ENCODE peak calls at places on chromosomes 4 and X, in four cellular contexts. N is dorsolateral prefrontal cortex; B is CD8-positive, alpha-beta T cell; V is fibroblast of lung. C is an unnamed sample.

GRCh38 chr4:140014284-140014683 is 139.7 kb downstream of the MAML3 start:
- DNase-seq in B (no peak), V (peak), N (no peak), C (no peak)

GRCh38 chr4:125314676-125315570 is at the start of gene FAT4:
- DNase-seq in B (peak), V (peak), N (peak), C (peak)

GRCh38 chr4:121072080-121072835 is at the start of gene NDNF:
- DNase-seq in V (peak), N (peak), B (no peak), C (no peak)

GRCh38 chr4:27702710-27703431 is 842.2 kb downstream of the STIM2 start:
- DNase-seq in N (no peak), B (no peak), V (peak), C (no peak)

GRCh38 chr4:2797545-2798305 is 4.8 kb downstream of the SH3BP2 start:
- DNase-seq in B (no peak), N (peak), V (no peak), C (no peak)

GRCh38 chr4:68570122-68570507 is 6.0 kb downstream of the UGT2B17 start:
- DNase-seq in N (no peak), B (no peak), V (no peak), C (no peak)

GRCh38 chr4:141127884-141128283 is 5.4 kb downstream of the RNF150 start:
- DNase-seq in V (peak), N (no peak), B (no peak), C (no peak)

GRCh38 chrX:13088155-13088485 is 43.7 kb upstream of the FAM9C start:
- DNase-seq in N (no peak), V (no peak), B (no peak), C (no peak)

GRCh38 chrX:3713937-3714434 is 537 bp upstream of the PRKX start:
- DNase-seq in V (no peak), B (no peak), N (no peak), C (no peak)

GRCh38 chr4:142043509-142043908 is 407.1 kb downstream of the IL15 start:
- DNase-seq in B (no peak), V (peak), N (no peak), C (no peak)

GRCh38 chr4:11408569-11408968 is 20.1 kb downstream of the HS3ST1 start:
- DNase-seq in N (no peak), B (no peak), V (no peak), C (no peak)

GRCh38 chr4:86919824-86920223 is 15.0 kb upstream of the AFF1 start:
- DNase-seq in N (no peak), V (peak), B (no peak), C (no peak)

GRCh38 chr4:86892639-86892965 is 380 bp upstream of the C4orf36 start:
- DNase-seq in N (no peak), V (no peak), B (no peak), C (no peak)

GRCh38 chr4:170007113-170007512 is 19.1 kb downstream of the MFAP3L start:
- DNase-seq in B (no peak), N (no peak), V (peak), C (no peak)

GRCh38 chrX:30875957-30876356 is 13.1 kb downstream of the TAB3 start:
- DNase-seq in N (no peak), B (no peak), V (peak), C (no peak)

GRCh38 chr4:145843651-145844050 is 95.0 kb downstream of the ZNF827 start:
- DNase-seq in V (no peak), N (no peak), B (no peak), C (no peak)

GRCh38 chr4:106851686-106852085 is 184.4 kb downstream of the DKK2 start:
- DNase-seq in V (no peak), B (no peak), N (no peak), C (no peak)

GRCh38 chrX:134840370-134840769 is 150.4 kb upstream of the SMIM10 start:
- DNase-seq in B (no peak), V (no peak), N (no peak), C (no peak)

GRCh38 chr4:158523990-158524545 is 2.4 kb downstream of the RXFP1 start:
- DNase-seq in B (no peak), N (no peak), V (peak), C (no peak)

GRCh38 chr4:32112891-32113290 is 1392.7 kb downstream of the PCDH7 start:
- DNase-seq in V (no peak), N (no peak), B (no peak), C (no peak)

GRCh38 chrX:1893758-1894294 is 279.0 kb downstream of the ASMT start:
- DNase-seq in N (no peak), V (no peak), B (no peak), C (no peak)

GRCh38 chr4:57369446-57369845 is 259.3 kb upstream of the IGFBP7 start:
- DNase-seq in N (no peak), V (peak), B (no peak), C (no peak)

GRCh38 chr4:105709081-105709450 is 482 bp downstream of the GSTCD start:
- DNase-seq in B (no peak), V (peak), N (no peak), C (no peak)

GRCh38 chr4:115711575-115711974 is 598.2 kb upstream of the NDST4 start:
- DNase-seq in B (no peak), V (no peak), N (no peak), C (no peak)

GRCh38 chr4:6011686-6012085 is 6.5 kb downstream of the C4orf50 start:
- DNase-seq in V (no peak), N (peak), B (no peak), C (no peak)

GRCh38 chr4:54913751-54914526 is 211.5 kb downstream of the KDR start:
- DNase-seq in B (no peak), N (no peak), V (no peak), C (no peak)

GRCh38 chr4:112775801-112776200 is 138.9 kb downstream of the LARP7 start:
- DNase-seq in B (no peak), N (no peak), V (no peak), C (no peak)

GRCh38 chr4:71635094-71635493 is 148.8 kb downstream of the GC start:
- DNase-seq in V (no peak), N (no peak), B (no peak), C (no peak)

GRCh38 chr4:183838987-183839712 is 66.0 kb upstream of the STOX2 start:
- DNase-seq in V (no peak), N (no peak), B (no peak), C (no peak)

GRCh38 chr4:153651961-153652784 is 31.9 kb upstream of the TLR2 start:
- DNase-seq in B (no peak), V (no peak), N (no peak), C (no peak)

GRCh38 chr4:47071863-47072441 is 40.6 kb downstream of the GABRB1 start:
- DNase-seq in N (no peak), V (peak), B (no peak), C (no peak)

GRCh38 chr4:96602661-96603060 is 762.8 kb downstream of the PDHA2 start:
- DNase-seq in N (no peak), V (peak), B (no peak), C (no peak)

GRCh38 chr4:58809366-58809765 is 1699.2 kb upstream of the IGFBP7 start:
- DNase-seq in B (no peak), N (no peak), V (no peak), C (no peak)

GRCh38 chr4:155708782-155709181 is 42.1 kb downstream of the GUCY1A1 start:
- DNase-seq in V (no peak), N (no peak), B (no peak), C (no peak)

GRCh38 chrX:7378406-7378805 is 230.5 kb upstream of the PUDP start:
- DNase-seq in N (no peak), B (no peak), V (no peak), C (no peak)

GRCh38 chrX:115579327-115579726 is 18.4 kb downstream of the PLS3 start:
- DNase-seq in V (no peak), N (no peak), B (no peak), C (no peak)

GRCh38 chrX:152813211-152813610 is 17.3 kb downstream of the CETN2 start:
- DNase-seq in V (no peak), N (no peak), B (no peak), C (no peak)

GRCh38 chrX:152819271-152819670 is 11.3 kb downstream of the CETN2 start:
- DNase-seq in B (no peak), V (no peak), N (no peak), C (no peak)

GRCh38 chrX:152814048-152814447 is 16.5 kb downstream of the CETN2 start:
- DNase-seq in B (no peak), N (no peak), V (no peak), C (no peak)

GRCh38 chrX:152819732-152820131 is 10.8 kb downstream of the CETN2 start:
- DNase-seq in B (no peak), N (no peak), V (peak), C (no peak)

GRCh38 chrX:152817082-152817744 is 13.3 kb downstream of the CETN2 start:
- DNase-seq in N (no peak), B (no peak), V (peak), C (no peak)
- TF ChIP-seq CTCF in N (peak), B (no peak), V (peak), C (peak)

DNA sequence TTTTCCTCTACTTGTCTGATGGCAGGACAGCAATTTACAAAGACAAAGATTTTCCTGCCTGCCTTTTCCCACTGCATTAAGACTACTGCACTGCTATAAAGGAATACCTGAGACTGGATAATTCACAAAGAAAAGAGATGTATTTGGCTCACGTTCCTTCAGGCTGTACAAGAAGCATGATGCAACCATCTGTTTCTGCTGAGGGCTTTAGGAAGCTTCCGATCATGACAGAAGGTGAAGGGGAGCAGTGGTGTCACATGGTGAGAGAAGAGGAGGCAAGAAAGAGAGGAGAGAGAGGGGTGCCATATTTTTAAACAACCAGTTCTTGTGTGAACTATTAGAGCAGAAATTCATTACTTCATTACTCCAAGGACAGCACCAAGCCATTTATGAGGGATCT is 617.1 kb upstream of the HTR2C start:
- DNase-seq in N (no peak), V (no peak), B (no peak), C (no peak)
- TF ChIP-seq CTCF in N (no peak), V (no peak), B (no peak), C (no peak)

GRCh38 chr4:80127870-80128419 is 54.9 kb upstream of the ANTXR2 start:
- DNase-seq in N (no peak), B (no peak), V (no peak), C (no peak)

GRCh38 chr4:80124246-80125211 is 51.5 kb upstream of the ANTXR2 start:
- DNase-seq in V (no peak), B (no peak), N (no peak), C (no peak)

GRCh38 chr4:80128941-80129340 is 55.9 kb upstream of the ANTXR2 start:
- DNase-seq in B (no peak), N (no peak), V (no peak), C (no peak)

GRCh38 chr4:80126435-80126834 is 53.4 kb upstream of the ANTXR2 start:
- DNase-seq in B (no peak), N (no peak), V (no peak), C (no peak)

DNA sequence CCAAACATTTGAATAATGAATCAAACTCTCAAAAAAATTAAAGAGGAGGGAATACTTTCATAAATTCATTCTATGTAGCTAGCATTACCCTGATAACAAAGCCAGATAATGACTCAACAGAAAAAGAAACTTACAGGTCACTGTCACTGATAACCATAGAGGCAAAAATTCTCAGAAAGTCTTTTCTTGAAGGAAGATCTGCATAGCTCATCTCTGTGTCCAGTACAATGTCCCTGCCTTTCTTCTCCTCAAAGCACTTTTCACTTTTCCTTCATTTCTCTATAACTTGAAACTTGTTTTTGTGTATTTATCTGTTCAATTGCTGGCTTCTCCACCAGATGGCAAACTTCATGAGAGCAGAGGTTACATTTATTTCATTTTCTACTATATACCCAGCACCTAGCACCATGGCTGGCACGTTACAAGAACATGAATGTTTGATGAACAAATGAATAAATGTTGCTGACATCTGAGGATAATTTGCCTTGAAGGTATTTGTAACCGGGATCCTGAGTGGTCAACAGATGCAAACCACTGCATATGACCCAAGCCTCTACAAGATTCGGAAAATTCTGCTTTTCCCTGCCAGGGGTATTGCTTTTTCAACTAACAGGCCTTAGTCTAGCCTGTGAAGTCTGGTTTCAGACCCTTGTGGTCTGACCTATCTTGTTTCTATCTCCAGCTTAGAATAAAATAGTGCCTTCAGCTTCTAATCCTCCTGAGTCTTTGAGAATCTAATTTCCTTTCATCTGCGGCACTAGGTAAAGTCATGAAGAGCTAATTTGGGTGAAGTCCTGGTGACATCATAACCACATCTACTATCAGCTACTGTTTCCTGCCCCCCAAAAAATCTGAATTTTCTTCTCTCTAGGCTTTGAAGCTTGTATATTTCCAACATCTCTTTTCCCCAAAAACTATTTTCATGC is 52.5 kb upstream of the ANTXR2 start:
- DNase-seq in B (peak), V (peak), N (no peak), C (no peak)
- TF ChIP-seq CTCF in B (peak), V (peak), N (peak), C (peak)

GRCh38 chrX:54785901-54786300 is 12.2 kb downstream of the ITIH6 start:
- DNase-seq in V (no peak), N (no peak), B (no peak), C (no peak)

GRCh38 chrX:54788446-54788845 is 9.6 kb downstream of the ITIH6 start:
- DNase-seq in V (no peak), B (no peak), N (no peak), C (no peak)

GRCh38 chrX:54786972-54787371 is 11.1 kb downstream of the ITIH6 start:
- DNase-seq in B (no peak), N (no peak), V (no peak), C (no peak)
- TF ChIP-seq CTCF in B (peak), N (no peak), V (no peak), C (peak)

DNA sequence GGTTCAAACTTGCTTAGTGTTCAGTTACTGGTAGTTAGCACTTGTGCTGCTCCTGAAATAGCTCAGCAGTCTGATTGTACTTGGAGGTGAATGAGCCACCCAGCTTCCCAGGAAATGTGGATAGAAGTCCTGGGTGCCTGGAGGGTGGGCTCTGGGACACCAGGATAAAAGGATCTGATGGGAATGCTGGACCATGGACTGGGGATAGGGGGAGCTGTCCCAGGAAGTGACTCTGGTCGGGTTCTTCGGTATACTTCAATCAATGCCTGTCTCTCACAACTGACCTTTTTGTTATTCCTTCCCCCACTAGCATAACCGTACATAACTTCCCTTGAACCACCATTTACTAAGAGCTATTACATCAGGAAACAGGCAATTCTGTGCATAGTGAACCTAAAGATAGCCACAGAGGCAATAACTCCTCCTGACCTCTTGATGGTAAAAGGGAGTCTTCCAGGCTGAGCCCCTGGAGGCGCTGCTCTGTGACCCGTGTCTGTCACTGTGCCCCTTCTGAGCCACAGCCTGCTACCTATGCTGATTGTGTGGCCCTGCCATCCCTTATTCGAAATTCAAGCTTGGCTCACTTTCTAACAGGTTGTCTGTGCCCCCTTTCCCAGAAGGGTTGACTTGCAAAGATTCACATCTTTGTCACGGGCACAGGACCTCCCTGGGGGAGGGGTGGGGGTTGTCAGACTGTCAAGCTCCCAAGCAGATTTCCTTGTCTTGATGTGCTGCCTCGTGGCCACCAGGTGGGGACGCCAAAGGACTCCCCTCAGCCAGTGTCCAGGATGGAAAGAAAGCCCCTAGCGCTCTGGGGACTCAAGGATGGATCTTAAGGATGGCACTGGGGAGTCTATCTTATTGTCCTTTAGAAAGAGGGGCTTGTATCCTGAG is 24.5 kb upstream of the WDR1 start:
- DNase-seq in B (no peak), N (no peak), V (no peak), C (no peak)
- TF ChIP-seq CTCF in B (no peak), N (no peak), V (no peak), C (no peak)

GRCh38 chrX:95071052-95071451 is 1397.0 kb downstream of the FAM133A start:
- DNase-seq in V (no peak), N (no peak), B (no peak), C (no peak)

GRCh38 chrX:95071621-95072020 is 1397.6 kb downstream of the FAM133A start:
- DNase-seq in B (no peak), V (no peak), N (no peak), C (no peak)

GRCh38 chrX:95076449-95076848 is 1402.4 kb downstream of the FAM133A start:
- DNase-seq in N (no peak), V (peak), B (no peak), C (no peak)
- TF ChIP-seq CTCF in N (peak), V (peak), B (no peak), C (peak)

GRCh38 chrX:45696762-45697161 is 496.1 kb upstream of the DIPK2B start:
- DNase-seq in B (no peak), V (no peak), N (no peak), C (no peak)
- TF ChIP-seq CTCF in B (no peak), V (no peak), N (no peak), C (no peak)